ENCODE peak calls at places on chromosome 13, in five cellular contexts. J is retina; O is progenitor cell of endocrine pancreas; F is brain microvascular endothelial cell; M is activated CD4-positive, alpha-beta T cell treated with anti-CD3 and anti-CD28 coated beads, Interleukin-2, amount 50 U/mL, for 1 hour. D is an unnamed sample.

GRCh38 chr13:41565221-41565620 is 107.9 kb downstream of the RGCC start:
- DNase-seq in J (peak; percentile 51), O (no peak), F (peak; percentile 89), M (no peak), D (no peak)

GRCh38 chr13:33367931-33368330 is 82.4 kb upstream of the STARD13 start:
- DNase-seq in J (no peak), O (no peak), F (no peak), M (no peak), D (no peak)

GRCh38 chr13:47611664-47612288 is 389.3 kb downstream of the SUCLA2 start:
- DNase-seq in J (no peak), O (no peak), F (peak; percentile 66), M (no peak), D (no peak)

GRCh38 chr13:43116242-43116641 is 92.9 kb downstream of the DNAJC15 start:
- DNase-seq in J (no peak), O (no peak), F (no peak), M (no peak), D (no peak)

GRCh38 chr13:43767351-43767901 is 19.3 kb downstream of the ENOX1 start:
- DNase-seq in J (peak; percentile 58), O (no peak), F (no peak), M (no peak), D (no peak)

GRCh38 chr13:23718916-23719470 is 148.8 kb downstream of the TNFRSF19 start:
- DNase-seq in J (no peak), O (no peak), F (no peak), M (no peak), D (no peak)

GRCh38 chr13:110388141-110388943 is 81.3 kb downstream of the COL4A2 start:
- DNase-seq in J (peak; percentile 50), O (no peak), F (peak; percentile 94), M (no peak), D (no peak)

GRCh38 chr13:59439776-59440428 is 723.8 kb downstream of the DIAPH3 start:
- DNase-seq in J (no peak), O (no peak), F (no peak), M (no peak), D (no peak)

GRCh38 chr13:39976481-39976880 is 321.0 kb downstream of the COG6 start:
- DNase-seq in J (no peak), O (no peak), F (no peak), M (no peak), D (no peak)

GRCh38 chr13:38202730-38203129 is 146.9 kb upstream of the UFM1 start:
- DNase-seq in J (no peak), O (no peak), F (no peak), M (no peak), D (no peak)